ENCODE peak calls at places on chromosomes 2 and 18, in eight cellular contexts. L, R, D, J, A, T, O and X are unnamed samples.

GRCh38 chr2:126999342-126999741 is 100.7 kb downstream of the TEX51 start:
- DNase-seq in R (no peak), J (no peak), D (no peak), T (no peak), L (no peak), A (no peak), O (no peak), X (no peak)

GRCh38 chr2:237725661-237726060 is 72.9 kb upstream of the RBM44 start:
- DNase-seq in T (no peak), J (peak; percentile 59), O (no peak), L (no peak), R (no peak), A (no peak), D (no peak), X (no peak)

GRCh38 chr2:3642521-3643215 is 15.3 kb upstream of the ALLC start:
- DNase-seq in T (no peak), L (peak; percentile 3), A (no peak), R (no peak), J (no peak), O (no peak), D (no peak), X (no peak)

GRCh38 chr2:158297606-158298005 is 158.9 kb downstream of the CCDC148 start:
- DNase-seq in L (no peak), J (no peak), T (no peak), D (no peak), R (peak; percentile 48), A (no peak), O (no peak), X (peak; percentile 8)

GRCh38 chr2:216287251-216287650 is 85.0 kb downstream of the MARCHF4 start:
- DNase-seq in J (no peak), O (peak; percentile 68), A (no peak), D (no peak), T (peak; percentile 73), L (no peak), R (peak; percentile 73), X (no peak)

GRCh38 chr2:227260041-227260440 is 65.0 kb upstream of the MFF start:
- DNase-seq in A (no peak), L (no peak), T (no peak), O (no peak), R (no peak), J (no peak), D (no peak), X (no peak)

GRCh38 chr18:39435986-39436385 is 1870.4 kb upstream of the CELF4 start:
- DNase-seq in L (no peak), R (no peak), O (no peak), A (no peak), T (no peak), D (no peak), J (no peak), X (no peak)

GRCh38 chr2:66675596-66675995 is 240.7 kb downstream of the MEIS1 start:
- DNase-seq in L (no peak), A (no peak), T (no peak), O (no peak), D (no peak), R (no peak), J (no peak), X (no peak)

GRCh38 chr2:234880551-234881211 is 71.1 kb upstream of the SH3BP4 start:
- DNase-seq in R (peak; percentile 40), T (no peak), J (no peak), A (no peak), D (no peak), O (peak; percentile 41), L (no peak), X (peak; percentile 95)

GRCh38 chr2:74917702-74918619 is 40.5 kb upstream of the POLE4 start:
- DNase-seq in J (no peak), A (no peak), D (no peak), L (no peak), T (peak; percentile 49), O (peak; percentile 41), R (peak; percentile 74), X (peak; percentile 62)

GRCh38 chr2:120624056-120624737 is 111.5 kb upstream of the GLI2 start:
- DNase-seq in T (no peak), L (no peak), A (no peak), D (no peak), O (no peak), J (no peak), R (no peak), X (no peak)

GRCh38 chr2:143034292-143035074 is 94.7 kb upstream of the ARHGAP15 start:
- DNase-seq in R (peak; percentile 80), J (no peak), O (peak; percentile 75), L (no peak), T (peak; percentile 87), A (peak; percentile 37), D (peak; percentile 57), X (peak; percentile 89)

GRCh38 chr2:237227190-237227988 is 141.7 kb downstream of the COPS8 start:
- DNase-seq in D (no peak), L (no peak), A (no peak), J (no peak), R (peak; percentile 91), T (no peak), O (peak; percentile 79), X (peak; percentile 95)

GRCh38 chr2:200173691-200174090 is 132.8 kb upstream of the SPATS2L start:
- DNase-seq in J (no peak), D (no peak), A (no peak), T (no peak), O (no peak), L (no peak), R (no peak), X (no peak)

GRCh38 chr2:23776021-23776420 is 150.9 kb downstream of the ATAD2B start:
- DNase-seq in D (no peak), O (no peak), T (no peak), A (no peak), L (no peak), J (no peak), R (no peak), X (no peak)

GRCh38 chr2:240297553-240298315 is 137.7 kb upstream of the GPC1 start:
- DNase-seq in O (peak; percentile 6), D (peak; percentile 26), L (no peak), R (no peak), A (no peak), J (peak; percentile 56), T (no peak), X (no peak)

GRCh38 chr2:86570069-86570468 is 6.8 kb upstream of the CHMP3 start:
- DNase-seq in L (no peak), R (no peak), D (no peak), T (no peak), J (no peak), O (no peak), A (no peak), X (no peak)

GRCh38 chr2:59589881-59590280 is 963.6 kb downstream of the BCL11A start:
- DNase-seq in R (no peak), L (no peak), O (no peak), J (no peak), A (no peak), D (no peak), T (no peak), X (no peak)

GRCh38 chr2:168490015-168490874 is 34.2 kb downstream of the CERS6 start:
- DNase-seq in L (no peak), R (no peak), D (no peak), T (peak; percentile 48), A (no peak), O (no peak), J (no peak), X (no peak)

GRCh38 chr2:197198890-197199289 is 111.7 kb downstream of the ANKRD44 start:
- DNase-seq in L (peak; percentile 56), O (no peak), R (no peak), D (peak; percentile 42), T (no peak), J (peak; percentile 68), A (peak; percentile 49), X (peak; percentile 73)

GRCh38 chr2:197969391-197969893 is 165.0 kb downstream of the PLCL1 start:
- DNase-seq in R (peak; percentile 68), L (no peak), J (no peak), T (no peak), D (no peak), A (no peak), O (peak; percentile 36), X (peak; percentile 92)

GRCh38 chr18:77057043-77057442 is 75.5 kb downstream of the MBP start:
- DNase-seq in T (no peak), A (no peak), L (no peak), O (peak; percentile 73), J (no peak), R (peak; percentile 84), D (no peak), X (peak; percentile 65)

GRCh38 chr2:150630587-150631235 is 143.2 kb upstream of the RND3 start:
- DNase-seq in T (no peak), A (no peak), J (no peak), D (no peak), O (peak; percentile 58), R (peak; percentile 88), L (no peak), X (peak; percentile 76)

GRCh38 chr18:79167526-79168190 is 98.5 kb downstream of the ATP9B start:
- DNase-seq in O (no peak), A (peak; percentile 46), L (no peak), D (no peak), T (no peak), J (no peak), R (no peak), X (no peak)

GRCh38 chr2:237352279-237352845 is 61.6 kb downstream of the COL6A3 start:
- DNase-seq in T (no peak), J (no peak), O (no peak), D (no peak), R (peak; percentile 47), A (no peak), L (no peak), X (no peak)

GRCh38 chr2:99365661-99366060 is 28.5 kb downstream of the EIF5B start:
- DNase-seq in T (no peak), O (no peak), D (no peak), L (no peak), J (no peak), A (no peak), R (no peak), X (no peak)

GRCh38 chr2:200396726-200397348 is 90.3 kb downstream of the SPATS2L start:
- DNase-seq in L (no peak), J (no peak), T (no peak), D (no peak), R (peak; percentile 66), O (no peak), A (no peak), X (peak; percentile 30)

GRCh38 chr2:37923308-37924055 is 1.6 kb upstream of the RMDN2 start:
- DNase-seq in A (no peak), L (no peak), O (no peak), T (no peak), D (no peak), R (no peak), J (no peak), X (no peak)

GRCh38 chr2:233840520-233840919 is 13.8 kb downstream of the HJURP start:
- DNase-seq in A (no peak), T (no peak), R (no peak), D (no peak), J (peak; percentile 34), L (no peak), O (no peak), X (no peak)

GRCh38 chr2:28544405-28544914 is 48.6 kb downstream of the PLB1 start:
- DNase-seq in D (peak; percentile 70), L (no peak), O (no peak), A (no peak), J (no peak), R (no peak), T (peak; percentile 98), X (no peak)

GRCh38 chr18:79720359-79720733 is 40.7 kb downstream of the CTDP1 start:
- DNase-seq in J (no peak), O (no peak), D (no peak), A (no peak), R (no peak), T (peak; percentile 69), L (no peak), X (no peak)

GRCh38 chr2:127050803-127051115 is 56.2 kb downstream of the BIN1 start:
- DNase-seq in A (no peak), T (no peak), R (no peak), O (no peak), J (no peak), L (peak; percentile 13), D (no peak), X (no peak)

GRCh38 chr18:30929718-30930117 is 112.8 kb downstream of the DSC3 start:
- DNase-seq in J (no peak), L (no peak), T (no peak), D (no peak), O (no peak), A (no peak), R (no peak), X (no peak)

GRCh38 chr2:155546715-155547555 is 785.6 kb downstream of the NR4A2 start:
- DNase-seq in D (peak; percentile 1), O (no peak), A (no peak), T (no peak), R (no peak), J (no peak), L (no peak), X (no peak)